ENCODE peak calls at places on chromosomes 6 and 20, in five cellular contexts. G is KBM-7, H is cardiac muscle cell, Y is Right ventricle myocardium superior, O is SK-N-SH. P is an unnamed sample.

GRCh38 chr6:111057074-111057752 is 30.1 kb upstream of the SLC16A10 start:
- DNase-seq in G (peak; percentile 76), H (peak; percentile 67), Y (no peak), O (peak; percentile 48), P (peak; percentile 58)

GRCh38 chr6:106519460-106520394 is 109.6 kb downstream of the RTN4IP1 start:
- DNase-seq in G (peak; percentile 83), H (peak; percentile 73), Y (peak; percentile 67), O (no peak), P (no peak)

GRCh38 chr6:26533532-26533931 is 4.6 kb upstream of the HMGN4 start:
- DNase-seq in G (no peak), H (no peak), Y (no peak), O (no peak), P (no peak)

GRCh38 chr6:2412731-2413130 is 167.3 kb upstream of the GMDS start:
- DNase-seq in G (no peak), H (peak; percentile 22), Y (no peak), O (no peak), P (no peak)

GRCh38 chr6:112237644-112238043 is 16.7 kb downstream of the LAMA4 start:
- DNase-seq in G (no peak), H (peak; percentile 98), Y (peak; percentile 58), O (no peak), P (no peak)

GRCh38 chr6:75096986-75097385 is 108.9 kb downstream of the COL12A1 start:
- DNase-seq in G (no peak), H (no peak), Y (no peak), O (no peak), P (no peak)

GRCh38 chr20:4060054-4060795 is 44.9 kb upstream of the RNF24 start:
- DNase-seq in G (peak; percentile 66), H (no peak), Y (peak; percentile 77), O (no peak), P (no peak)

GRCh38 chr20:62698231-62698630 is 10.4 kb upstream of the NTSR1 start:
- DNase-seq in G (no peak), H (no peak), Y (no peak), O (no peak), P (no peak)

GRCh38 chr6:5998741-5999687 is 7.7 kb downstream of the NRN1 start:
- DNase-seq in G (no peak), H (no peak), Y (peak; percentile 63), O (peak; percentile 49), P (no peak)

GRCh38 chr20:24968278-24968677 is 19.2 kb downstream of the CST7 start:
- DNase-seq in G (no peak), H (no peak), Y (no peak), O (no peak), P (no peak)